ENCODE peak calls at places on chromosomes 6 and 20, in seven cellular contexts. K, F, L, Q, V, S and U are unnamed samples.

GRCh38 chr6:81609736-81610135 is 142.7 kb downstream of the TENT5A start:
- DNase-seq in K (no peak), F (no peak), L (no peak), Q (no peak), V (no peak), S (no peak), U (no peak)

GRCh38 chr6:131740161-131740560 is 29.3 kb upstream of the CTAGE9 start:
- DNase-seq in K (no peak), F (peak), L (no peak), Q (no peak), V (no peak), S (no peak), U (no peak)

GRCh38 chr6:38068854-38069253 is 249.3 kb downstream of the ZFAND3 start:
- DNase-seq in K (no peak), F (no peak), L (no peak), Q (no peak), V (no peak), S (no peak), U (no peak)

GRCh38 chr20:64161595-64162238 is 2.5 kb upstream of the MYT1 start:
- DNase-seq in K (peak), F (peak), L (peak), Q (peak), V (peak), S (peak), U (peak)

GRCh38 chr6:26103141-26103769 is 16.0 kb downstream of the HFE start:
- DNase-seq in K (peak), F (peak), L (peak), Q (no peak), V (no peak), S (no peak), U (no peak)

GRCh38 chr20:22985212-22985611 is 49.9 kb upstream of the SSTR4 start:
- DNase-seq in K (no peak), F (no peak), L (no peak), Q (no peak), V (no peak), S (no peak), U (no peak)

GRCh38 chr6:84539122-84539856 is 225.1 kb downstream of the TBX18 start:
- DNase-seq in K (no peak), F (no peak), L (no peak), Q (no peak), V (no peak), S (no peak), U (no peak)

GRCh38 chr20:63064310-63064709 is 57.5 kb upstream of the BHLHE23 start:
- DNase-seq in K (no peak), F (no peak), L (no peak), Q (peak), V (no peak), S (no peak), U (no peak)

GRCh38 chr6:167797079-167797870 is 29.4 kb upstream of the AFDN start:
- DNase-seq in K (no peak), F (no peak), L (no peak), Q (no peak), V (no peak), S (no peak), U (no peak)

GRCh38 chr6:16130437-16130891 is 1.6 kb downstream of the MYLIP start:
- DNase-seq in K (no peak), F (peak), L (no peak), Q (peak), V (no peak), S (peak), U (no peak)

GRCh38 chr6:31308050-31308844 is 36.4 kb upstream of the HLA-C start:
- DNase-seq in K (no peak), F (no peak), L (no peak), Q (no peak), V (no peak), S (peak), U (peak)

GRCh38 chr6:82589509-82590206 is 226.0 kb downstream of the TPBG start:
- DNase-seq in K (peak), F (peak), L (peak), Q (peak), V (peak), S (peak), U (peak)

GRCh38 chr20:35146299-35146921 is 726 bp downstream of the EDEM2 start:
- DNase-seq in K (peak), F (peak), L (peak), Q (peak), V (peak), S (peak), U (peak)
- TF ChIP-seq CTCF in K (no peak), F (no peak), L (no peak), Q (no peak), V (no peak), S (peak), U (no peak)

GRCh38 chr6:6699741-6700367 is 111.3 kb downstream of the LY86 start:
- DNase-seq in K (no peak), F (peak), L (peak), Q (peak), V (peak), S (peak), U (no peak)
- TF ChIP-seq CTCF in K (no peak), F (no peak), L (no peak), Q (no peak), V (peak), S (no peak), U (no peak)

GRCh38 chr20:36792422-36792821 is 18.9 kb upstream of the DSN1 start:
- DNase-seq in K (peak), F (peak), L (peak), Q (peak), V (peak), S (peak), U (no peak)
- TF ChIP-seq CTCF in K (peak), F (peak), L (peak), Q (no peak), V (peak), S (peak), U (no peak)

GRCh38 chr20:29427201-29428060 is 1830.0 kb upstream of the DEFB115 start:
- DNase-seq in K (no peak), F (no peak), L (peak), Q (no peak), V (no peak), S (no peak), U (no peak)
- TF ChIP-seq CTCF in K (no peak), F (no peak), L (peak), Q (no peak), V (no peak), S (no peak), U (no peak)